ENCODE peak calls at places on chromosome 22, in eight cellular contexts. One of them, this sample, is unnamed.
A peak's percentile ranks its signal among the peaks of the same experiment; 100 is the strongest.

GRCh38 chr22:44549701-44550100 is 51.7 kb upstream of the RTL6 start:
- DNase-seq in OCI-LY7: no peak
- DNase-seq in lower leg skin: peak; percentile 34
- DNase-seq in A549: no peak
- DNase-seq in GM12865: no peak
- DNase-seq in lower lobe of right lung: no peak
- DNase-seq in fibroblast of villous mesenchyme: no peak
- DNase-seq in hepatocyte: no peak
- DNase-seq in this sample: no peak

GRCh38 chr22:45164217-45165123 is 745 bp downstream of the NUP50 start:
- DNase-seq in OCI-LY7: peak; percentile 38
- DNase-seq in lower leg skin: peak; percentile 91
- DNase-seq in A549: peak; percentile 15
- DNase-seq in GM12865: peak; percentile 31
- DNase-seq in lower lobe of right lung: peak; percentile 55
- DNase-seq in fibroblast of villous mesenchyme: peak; percentile 72
- DNase-seq in hepatocyte: peak; percentile 59
- DNase-seq in this sample: no peak

GRCh38 chr22:50267591-50268390 is 2.4 kb downstream of the MAPK11 start:
- DNase-seq in OCI-LY7: peak; percentile 71
- DNase-seq in lower leg skin: no peak
- DNase-seq in A549: no peak
- DNase-seq in GM12865: peak; percentile 59
- DNase-seq in lower lobe of right lung: peak; percentile 76
- DNase-seq in fibroblast of villous mesenchyme: peak; percentile 68
- DNase-seq in hepatocyte: peak; percentile 81
- DNase-seq in this sample: peak; percentile 47

GRCh38 chr22:28442264-28442950 is 237.2 kb downstream of the TTC28 start:
- DNase-seq in OCI-LY7: peak; percentile 63
- DNase-seq in lower leg skin: peak; percentile 91
- DNase-seq in A549: no peak
- DNase-seq in GM12865: peak; percentile 73
- DNase-seq in lower lobe of right lung: peak; percentile 88
- DNase-seq in fibroblast of villous mesenchyme: peak; percentile 72
- DNase-seq in hepatocyte: peak; percentile 93
- DNase-seq in this sample: peak; percentile 77

GRCh38 chr22:29069476-29069875 is 3.4 kb upstream of the KREMEN1 start:
- DNase-seq in OCI-LY7: no peak
- DNase-seq in lower leg skin: no peak
- DNase-seq in A549: no peak
- DNase-seq in GM12865: no peak
- DNase-seq in lower lobe of right lung: no peak
- DNase-seq in fibroblast of villous mesenchyme: no peak
- DNase-seq in hepatocyte: no peak
- DNase-seq in this sample: no peak

GRCh38 chr22:49208768-49209252 is 618.9 kb downstream of the BRD1 start:
- DNase-seq in OCI-LY7: peak; percentile 7
- DNase-seq in lower leg skin: peak; percentile 34
- DNase-seq in A549: no peak
- DNase-seq in GM12865: no peak
- DNase-seq in lower lobe of right lung: no peak
- DNase-seq in fibroblast of villous mesenchyme: no peak
- DNase-seq in hepatocyte: peak; percentile 29
- DNase-seq in this sample: no peak

GRCh38 chr22:39459681-39460080 is 2.9 kb downstream of the MGAT3 start:
- DNase-seq in OCI-LY7: no peak
- DNase-seq in lower leg skin: no peak
- DNase-seq in A549: no peak
- DNase-seq in GM12865: no peak
- DNase-seq in lower lobe of right lung: no peak
- DNase-seq in fibroblast of villous mesenchyme: no peak
- DNase-seq in hepatocyte: no peak
- DNase-seq in this sample: no peak

GRCh38 chr22:31857247-31857646 is 87.1 kb upstream of the YWHAH start:
- DNase-seq in OCI-LY7: no peak
- DNase-seq in lower leg skin: no peak
- DNase-seq in A549: no peak
- DNase-seq in GM12865: no peak
- DNase-seq in lower lobe of right lung: no peak
- DNase-seq in fibroblast of villous mesenchyme: no peak
- DNase-seq in hepatocyte: peak; percentile 84
- DNase-seq in this sample: no peak

GRCh38 chr22:44026066-44026629 is 2.0 kb downstream of the PARVB start:
- DNase-seq in OCI-LY7: no peak
- DNase-seq in lower leg skin: no peak
- DNase-seq in A549: no peak
- DNase-seq in GM12865: peak; percentile 37
- DNase-seq in lower lobe of right lung: peak; percentile 36
- DNase-seq in fibroblast of villous mesenchyme: no peak
- DNase-seq in hepatocyte: no peak
- DNase-seq in this sample: peak; percentile 23

GRCh38 chr22:21942407-21942895 is 10.2 kb downstream of the PPM1F start:
- DNase-seq in OCI-LY7: no peak
- DNase-seq in lower leg skin: peak; percentile 96
- DNase-seq in A549: peak; percentile 31
- DNase-seq in GM12865: peak; percentile 28
- DNase-seq in lower lobe of right lung: peak; percentile 80
- DNase-seq in fibroblast of villous mesenchyme: peak; percentile 70
- DNase-seq in hepatocyte: no peak
- DNase-seq in this sample: peak; percentile 86

GRCh38 chr22:31342389-31343125 is 3.6 kb downstream of the PATZ1 start:
- DNase-seq in OCI-LY7: no peak
- DNase-seq in lower leg skin: no peak
- DNase-seq in A549: no peak
- DNase-seq in GM12865: no peak
- DNase-seq in lower lobe of right lung: no peak
- DNase-seq in fibroblast of villous mesenchyme: no peak
- DNase-seq in hepatocyte: peak; percentile 25
- DNase-seq in this sample: no peak

GRCh38 chr22:31333648-31334047 is 12.5 kb downstream of the PATZ1 start:
- DNase-seq in OCI-LY7: no peak
- DNase-seq in lower leg skin: no peak
- DNase-seq in A549: no peak
- DNase-seq in GM12865: no peak
- DNase-seq in lower lobe of right lung: no peak
- DNase-seq in fibroblast of villous mesenchyme: no peak
- DNase-seq in hepatocyte: no peak
- DNase-seq in this sample: no peak

GRCh38 chr22:49368976-49369725 is 458.5 kb downstream of the BRD1 start:
- DNase-seq in OCI-LY7: no peak
- DNase-seq in lower leg skin: peak; percentile 72
- DNase-seq in A549: peak; percentile 32
- DNase-seq in GM12865: no peak
- DNase-seq in lower lobe of right lung: peak; percentile 51
- DNase-seq in fibroblast of villous mesenchyme: no peak
- DNase-seq in hepatocyte: peak; percentile 5
- DNase-seq in this sample: no peak

GRCh38 chr22:37817705-37818311 is 5.4 kb upstream of the GALR3 start:
- DNase-seq in OCI-LY7: peak; percentile 76
- DNase-seq in lower leg skin: peak; percentile 96
- DNase-seq in A549: peak; percentile 69
- DNase-seq in GM12865: peak; percentile 79
- DNase-seq in lower lobe of right lung: peak; percentile 83
- DNase-seq in fibroblast of villous mesenchyme: peak; percentile 78
- DNase-seq in hepatocyte: peak; percentile 92
- DNase-seq in this sample: peak; percentile 69

GRCh38 chr22:50119768-50120251 is 30.0 kb downstream of the MOV10L1 start:
- DNase-seq in OCI-LY7: no peak
- DNase-seq in lower leg skin: peak; percentile 37
- DNase-seq in A549: no peak
- DNase-seq in GM12865: no peak
- DNase-seq in lower lobe of right lung: no peak
- DNase-seq in fibroblast of villous mesenchyme: peak; percentile 89
- DNase-seq in hepatocyte: no peak
- DNase-seq in this sample: peak; percentile 40

GRCh38 chr22:37229805-37230672 is 14.0 kb downstream of the RAC2 start:
- DNase-seq in OCI-LY7: peak; percentile 92
- DNase-seq in lower leg skin: peak; percentile 91
- DNase-seq in A549: no peak
- DNase-seq in GM12865: peak; percentile 94
- DNase-seq in lower lobe of right lung: peak; percentile 80
- DNase-seq in fibroblast of villous mesenchyme: peak; percentile 32
- DNase-seq in hepatocyte: no peak
- DNase-seq in this sample: peak; percentile 73

GRCh38 chr22:25383278-25383820 is 163.9 kb downstream of the CRYBB2 start:
- DNase-seq in OCI-LY7: no peak
- DNase-seq in lower leg skin: no peak
- DNase-seq in A549: no peak
- DNase-seq in GM12865: no peak
- DNase-seq in lower lobe of right lung: no peak
- DNase-seq in fibroblast of villous mesenchyme: no peak
- DNase-seq in hepatocyte: no peak
- DNase-seq in this sample: no peak

DNA sequence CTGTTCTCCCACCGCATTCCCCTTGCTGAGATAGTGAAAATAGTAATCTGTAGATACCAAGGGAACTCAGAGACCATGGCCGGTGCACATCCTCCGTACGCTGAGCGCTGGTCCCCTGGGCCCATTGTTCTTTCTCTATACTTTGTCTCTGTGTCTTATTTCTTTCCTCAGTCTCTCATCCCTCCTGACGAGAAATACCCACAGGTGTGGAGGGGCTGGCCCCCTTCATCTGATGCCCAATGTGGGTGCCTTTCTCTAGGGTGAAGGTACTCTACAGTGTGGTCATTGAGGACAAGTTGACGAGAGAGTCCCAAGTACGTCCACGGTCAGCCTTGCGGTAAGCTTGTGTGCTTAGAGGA is 41.6 kb downstream of the IGLL1 start:
- DNase-seq in OCI-LY7: no peak
- DNase-seq in lower leg skin: peak; percentile 75
- DNase-seq in A549: no peak
- DNase-seq in GM12865: no peak
- DNase-seq in lower lobe of right lung: peak; percentile 20
- DNase-seq in fibroblast of villous mesenchyme: no peak
- DNase-seq in hepatocyte: no peak
- DNase-seq in this sample: no peak
- TF ChIP-seq CTCF in OCI-LY7: no peak
- TF ChIP-seq CTCF in lower leg skin: no peak
- TF ChIP-seq CTCF in A549: no peak
- TF ChIP-seq CTCF in GM12865: no peak
- TF ChIP-seq CTCF in lower lobe of right lung: no peak
- TF ChIP-seq CTCF in fibroblast of villous mesenchyme: no peak
- TF ChIP-seq CTCF in hepatocyte: no peak
- TF ChIP-seq CTCF in this sample: no peak

DNA sequence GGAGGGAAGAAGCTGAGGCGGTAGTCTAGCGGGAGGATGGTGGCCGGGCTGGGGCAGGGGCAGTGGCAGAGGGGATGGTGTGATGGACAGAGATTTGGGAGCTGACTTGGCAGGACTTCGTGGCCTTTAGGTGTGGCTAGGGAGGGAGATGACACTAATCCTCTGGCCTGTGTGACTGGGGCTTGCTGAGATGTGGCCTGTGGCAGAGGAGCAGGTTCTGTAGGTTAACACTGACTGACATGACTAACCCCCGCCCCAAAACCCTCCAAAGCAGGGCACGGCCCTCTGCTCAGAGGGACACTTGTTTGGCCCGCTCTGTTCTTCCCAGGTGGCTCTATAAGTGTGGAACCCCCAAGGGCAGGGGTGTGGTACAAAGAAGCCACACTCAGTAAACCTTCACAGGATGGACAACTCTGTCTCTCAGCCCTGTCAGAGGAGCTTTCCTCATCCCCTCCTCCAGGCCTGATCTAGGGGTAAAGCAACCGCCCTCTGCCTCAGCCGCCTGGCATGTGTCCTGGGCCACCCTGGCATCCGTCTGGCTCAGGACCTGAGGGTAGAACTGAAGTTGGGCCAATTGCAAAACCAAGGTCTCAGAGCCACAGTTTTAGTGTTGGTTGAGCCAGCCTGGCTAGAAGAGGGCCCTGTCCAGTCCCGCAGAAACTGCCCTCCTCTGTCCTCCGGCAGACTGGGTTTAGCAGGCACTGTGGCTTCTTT is 15.6 kb downstream of the TOM1 start:
- DNase-seq in OCI-LY7: no peak
- DNase-seq in lower leg skin: peak; percentile 84
- DNase-seq in A549: no peak
- DNase-seq in GM12865: no peak
- DNase-seq in lower lobe of right lung: no peak
- DNase-seq in fibroblast of villous mesenchyme: no peak
- DNase-seq in hepatocyte: no peak
- DNase-seq in this sample: peak; percentile 37
- H3K4me3 ChIP-seq in OCI-LY7: no peak overlapping the region
- H3K4me3 ChIP-seq in lower leg skin: no peak overlapping the region
- H3K4me3 ChIP-seq in A549: no peak overlapping the region
- H3K4me3 ChIP-seq in GM12865: no peak overlapping the region
- H3K4me3 ChIP-seq in lower lobe of right lung: no peak overlapping the region
- H3K4me3 ChIP-seq in fibroblast of villous mesenchyme: no peak overlapping the region
- H3K4me3 ChIP-seq in hepatocyte: no peak overlapping the region
- H3K4me3 ChIP-seq in this sample: no peak overlapping the region

DNA sequence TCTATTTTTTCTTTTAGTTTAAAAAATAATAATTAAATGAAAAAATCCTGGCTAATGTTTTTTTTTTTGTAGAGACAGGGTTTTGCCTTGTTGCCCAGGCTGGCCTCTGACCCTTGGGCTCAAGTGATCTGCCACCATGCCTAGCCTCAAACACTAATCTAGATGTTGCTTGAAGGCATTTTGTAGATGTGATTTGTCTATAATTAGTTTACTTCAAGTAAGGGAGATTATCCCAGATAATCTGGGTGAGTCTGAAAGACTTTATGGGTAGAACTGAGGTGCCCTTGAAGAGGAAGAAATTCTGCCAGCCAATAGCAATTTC is 38.6 kb upstream of the RBFOX2 start:
- DNase-seq in OCI-LY7: no peak
- DNase-seq in lower leg skin: no peak
- DNase-seq in A549: no peak
- DNase-seq in GM12865: no peak
- DNase-seq in lower lobe of right lung: no peak
- DNase-seq in fibroblast of villous mesenchyme: peak; percentile 10
- DNase-seq in hepatocyte: no peak
- DNase-seq in this sample: no peak
- TF ChIP-seq CTCF in OCI-LY7: no peak
- TF ChIP-seq CTCF in lower leg skin: no peak
- TF ChIP-seq CTCF in A549: no peak
- TF ChIP-seq CTCF in GM12865: no peak
- TF ChIP-seq CTCF in lower lobe of right lung: no peak
- TF ChIP-seq CTCF in fibroblast of villous mesenchyme: no peak
- TF ChIP-seq CTCF in hepatocyte: no peak
- TF ChIP-seq CTCF in this sample: no peak

DNA sequence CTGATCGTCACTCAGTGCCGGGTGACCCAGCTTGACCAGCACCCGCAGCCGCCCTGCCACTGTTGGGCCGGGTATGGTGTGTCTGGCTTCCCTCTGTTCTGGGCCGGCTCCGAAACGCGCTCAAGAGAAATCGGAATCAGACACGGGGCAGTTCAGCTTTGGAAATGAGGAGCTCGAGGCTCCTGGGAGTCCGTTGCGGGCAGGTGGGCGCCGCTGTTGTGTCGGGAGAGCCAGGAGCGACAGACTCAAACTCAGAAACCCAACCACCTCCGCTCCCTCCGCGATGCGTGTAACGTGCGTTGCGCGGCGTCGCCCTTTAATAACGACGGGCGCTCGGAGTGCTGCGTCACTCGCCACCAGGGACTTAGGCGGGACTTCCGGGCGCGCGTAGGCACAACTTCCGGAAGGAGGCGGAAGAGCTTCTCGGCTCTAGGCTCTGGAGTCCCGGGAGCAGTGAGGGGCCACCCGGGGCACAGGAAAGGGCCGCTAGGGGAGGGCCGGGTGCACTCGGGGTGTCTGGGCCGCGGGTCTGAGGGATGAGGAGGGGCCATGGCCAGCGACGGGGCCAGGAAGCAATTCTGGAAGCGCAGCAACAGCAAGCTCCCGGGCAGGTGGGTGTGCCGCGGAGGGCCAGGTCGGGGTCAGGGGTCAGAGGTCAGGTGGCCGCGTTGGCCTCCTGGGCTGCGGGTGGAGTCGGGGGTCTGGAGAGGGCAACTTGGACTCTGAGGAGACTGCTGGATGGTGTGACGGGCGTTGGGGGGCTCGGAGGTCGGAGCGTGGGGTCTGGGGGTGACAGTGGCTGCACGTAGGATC is at the start of gene TBC1D22A:
- DNase-seq in OCI-LY7: peak; percentile 96
- DNase-seq in lower leg skin: peak; percentile 99
- DNase-seq in A549: peak; percentile 89
- DNase-seq in GM12865: peak; percentile 97
- DNase-seq in lower lobe of right lung: peak; percentile 96
- DNase-seq in fibroblast of villous mesenchyme: peak; percentile 95
- DNase-seq in hepatocyte: peak; percentile 97
- DNase-seq in this sample: peak; percentile 92
- H3K4me3 ChIP-seq in OCI-LY7: peak within 1 kb of the TSS; percentile 93
- H3K4me3 ChIP-seq in lower leg skin: peak within 1 kb of the TSS; percentile 99
- H3K4me3 ChIP-seq in A549: peak within 1 kb of the TSS; percentile 98
- H3K4me3 ChIP-seq in GM12865: peak within 1 kb of the TSS; percentile 93
- H3K4me3 ChIP-seq in lower lobe of right lung: peak within 1 kb of the TSS; percentile 71
- H3K4me3 ChIP-seq in fibroblast of villous mesenchyme: peak within 1 kb of the TSS; percentile 99
- H3K4me3 ChIP-seq in hepatocyte: peak within 1 kb of the TSS; percentile 79
- H3K4me3 ChIP-seq in this sample: peak within 1 kb of the TSS; percentile 97